ENCODE peak calls at places on chromosomes 5 and 9, in six cellular contexts. One of them, this sample, is unnamed. For H3K4me1, the result is how much of the 10 kb centered on the place peaks cover.

GRCh38 chr5:140806834-140807775 is at the start of gene PCDHA4:
- DNase-seq in psoas muscle: peak
- DNase-seq in A549: peak
- DNase-seq in mucosa of descending colon: peak
- DNase-seq in heart left ventricle: no peak
- DNase-seq in astrocyte: no peak
- DNase-seq in this sample: peak

GRCh38 chr5:72883850-72884249 is 67.4 kb downstream of the TNPO1 start:
- DNase-seq in heart left ventricle: no peak
- DNase-seq in astrocyte: peak
- DNase-seq in mucosa of descending colon: no peak
- DNase-seq in psoas muscle: no peak
- DNase-seq in A549: no peak
- DNase-seq in this sample: peak

GRCh38 chr5:144187699-144188294 is 17.1 kb downstream of the KCTD16 start:
- DNase-seq in psoas muscle: peak
- DNase-seq in mucosa of descending colon: peak
- DNase-seq in A549: peak
- DNase-seq in astrocyte: peak
- DNase-seq in heart left ventricle: peak
- DNase-seq in this sample: no peak

GRCh38 chr5:112390327-112390726 is 28.8 kb downstream of the EPB41L4A start:
- DNase-seq in mucosa of descending colon: peak
- DNase-seq in astrocyte: no peak
- DNase-seq in psoas muscle: no peak
- DNase-seq in A549: no peak
- DNase-seq in heart left ventricle: no peak
- DNase-seq in this sample: no peak

GRCh38 chr5:54738118-54738972 is 220.8 kb downstream of the SNX18 start:
- DNase-seq in A549: no peak
- DNase-seq in psoas muscle: peak
- DNase-seq in astrocyte: peak
- DNase-seq in mucosa of descending colon: peak
- DNase-seq in heart left ventricle: peak
- DNase-seq in this sample: no peak

GRCh38 chr5:122605236-122605635 is 169.6 kb upstream of the SNX2 start:
- DNase-seq in astrocyte: no peak
- DNase-seq in mucosa of descending colon: no peak
- DNase-seq in psoas muscle: no peak
- DNase-seq in A549: no peak
- DNase-seq in heart left ventricle: no peak
- DNase-seq in this sample: no peak

GRCh38 chr5:172870261-172870806 is 36.3 kb downstream of the ERGIC1 start:
- DNase-seq in astrocyte: peak
- DNase-seq in mucosa of descending colon: no peak
- DNase-seq in A549: peak
- DNase-seq in heart left ventricle: peak
- DNase-seq in psoas muscle: peak
- DNase-seq in this sample: no peak

GRCh38 chr9:35618325-35618727 is at the start of gene CD72:
- DNase-seq in psoas muscle: peak
- DNase-seq in heart left ventricle: no peak
- DNase-seq in mucosa of descending colon: no peak
- DNase-seq in astrocyte: no peak
- DNase-seq in A549: no peak
- DNase-seq in this sample: no peak

GRCh38 chr5:172599204-172599567 is 41.9 kb upstream of the NEURL1B start:
- DNase-seq in astrocyte: no peak
- DNase-seq in heart left ventricle: no peak
- DNase-seq in mucosa of descending colon: no peak
- DNase-seq in A549: no peak
- DNase-seq in psoas muscle: no peak
- DNase-seq in this sample: no peak

GRCh38 chr5:154676508-154676907 is 78.7 kb upstream of the LARP1 start:
- DNase-seq in psoas muscle: no peak
- DNase-seq in heart left ventricle: no peak
- DNase-seq in mucosa of descending colon: no peak
- DNase-seq in A549: no peak
- DNase-seq in astrocyte: no peak
- DNase-seq in this sample: no peak

GRCh38 chr9:108443741-108444140 is 412.0 kb downstream of the ACTL7B start:
- DNase-seq in mucosa of descending colon: no peak
- DNase-seq in heart left ventricle: no peak
- DNase-seq in A549: no peak
- DNase-seq in psoas muscle: no peak
- DNase-seq in astrocyte: peak
- DNase-seq in this sample: no peak

GRCh38 chr5:138651767-138652117 is 76.5 kb upstream of the HSPA9 start:
- DNase-seq in mucosa of descending colon: no peak
- DNase-seq in astrocyte: no peak
- DNase-seq in heart left ventricle: no peak
- DNase-seq in A549: no peak
- DNase-seq in psoas muscle: no peak
- DNase-seq in this sample: peak
- H3K4me1 ChIP-seq in mucosa of descending colon: under half
- H3K4me1 ChIP-seq in astrocyte: under half
- H3K4me1 ChIP-seq in heart left ventricle: under half
- H3K4me1 ChIP-seq in A549: under half
- H3K4me1 ChIP-seq in psoas muscle: under half
- H3K4me1 ChIP-seq in this sample: under half

GRCh38 chr9:38278457-38278856 is 114.0 kb upstream of the ALDH1B1 start:
- DNase-seq in heart left ventricle: no peak
- DNase-seq in A549: no peak
- DNase-seq in astrocyte: no peak
- DNase-seq in mucosa of descending colon: peak
- DNase-seq in psoas muscle: no peak
- DNase-seq in this sample: no peak
- H3K4me1 ChIP-seq in heart left ventricle: under half
- H3K4me1 ChIP-seq in A549: under half
- H3K4me1 ChIP-seq in astrocyte: under half
- H3K4me1 ChIP-seq in mucosa of descending colon: under half
- H3K4me1 ChIP-seq in psoas muscle: under half
- H3K4me1 ChIP-seq in this sample: under half

GRCh38 chr5:142825378-142826089 is 55.4 kb downstream of the ARHGAP26 start:
- DNase-seq in heart left ventricle: peak
- DNase-seq in psoas muscle: peak
- DNase-seq in mucosa of descending colon: peak
- DNase-seq in A549: peak
- DNase-seq in astrocyte: no peak
- DNase-seq in this sample: no peak
- H3K4me1 ChIP-seq in heart left ventricle: half or more
- H3K4me1 ChIP-seq in psoas muscle: under half
- H3K4me1 ChIP-seq in mucosa of descending colon: under half
- H3K4me1 ChIP-seq in A549: half or more
- H3K4me1 ChIP-seq in astrocyte: half or more
- H3K4me1 ChIP-seq in this sample: under half

GRCh38 chr5:1317921-1318565 is 23.2 kb upstream of the TERT start:
- DNase-seq in psoas muscle: no peak
- DNase-seq in A549: no peak
- DNase-seq in mucosa of descending colon: no peak
- DNase-seq in heart left ventricle: no peak
- DNase-seq in astrocyte: no peak
- DNase-seq in this sample: no peak

GRCh38 chr5:1315709-1316587 is 21.1 kb upstream of the TERT start:
- DNase-seq in psoas muscle: peak
- DNase-seq in mucosa of descending colon: peak
- DNase-seq in astrocyte: no peak
- DNase-seq in A549: no peak
- DNase-seq in heart left ventricle: no peak
- DNase-seq in this sample: peak

GRCh38 chr5:1315018-1315708 is 20.3 kb upstream of the TERT start:
- DNase-seq in psoas muscle: peak
- DNase-seq in astrocyte: no peak
- DNase-seq in mucosa of descending colon: no peak
- DNase-seq in A549: no peak
- DNase-seq in heart left ventricle: no peak
- DNase-seq in this sample: no peak

GRCh38 chr5:1316941-1317340 is 22.1 kb upstream of the TERT start:
- DNase-seq in astrocyte: no peak
- DNase-seq in A549: no peak
- DNase-seq in psoas muscle: no peak
- DNase-seq in heart left ventricle: no peak
- DNase-seq in mucosa of descending colon: no peak
- DNase-seq in this sample: no peak

GRCh38 chr5:1316588-1316902 is 21.7 kb upstream of the TERT start:
- DNase-seq in mucosa of descending colon: no peak
- DNase-seq in heart left ventricle: no peak
- DNase-seq in astrocyte: no peak
- DNase-seq in A549: no peak
- DNase-seq in psoas muscle: no peak
- DNase-seq in this sample: no peak
- H3K4me1 ChIP-seq in mucosa of descending colon: under half
- H3K4me1 ChIP-seq in heart left ventricle: under half
- H3K4me1 ChIP-seq in astrocyte: under half
- H3K4me1 ChIP-seq in A549: under half
- H3K4me1 ChIP-seq in psoas muscle: under half
- H3K4me1 ChIP-seq in this sample: under half

GRCh38 chr9:127863179-127863578 is 8.7 kb upstream of the ENG start:
- DNase-seq in heart left ventricle: no peak
- DNase-seq in A549: no peak
- DNase-seq in mucosa of descending colon: no peak
- DNase-seq in psoas muscle: no peak
- DNase-seq in astrocyte: no peak
- DNase-seq in this sample: no peak
- H3K4me1 ChIP-seq in heart left ventricle: half or more
- H3K4me1 ChIP-seq in A549: under half
- H3K4me1 ChIP-seq in mucosa of descending colon: under half
- H3K4me1 ChIP-seq in psoas muscle: under half
- H3K4me1 ChIP-seq in astrocyte: under half
- H3K4me1 ChIP-seq in this sample: under half

DNA sequence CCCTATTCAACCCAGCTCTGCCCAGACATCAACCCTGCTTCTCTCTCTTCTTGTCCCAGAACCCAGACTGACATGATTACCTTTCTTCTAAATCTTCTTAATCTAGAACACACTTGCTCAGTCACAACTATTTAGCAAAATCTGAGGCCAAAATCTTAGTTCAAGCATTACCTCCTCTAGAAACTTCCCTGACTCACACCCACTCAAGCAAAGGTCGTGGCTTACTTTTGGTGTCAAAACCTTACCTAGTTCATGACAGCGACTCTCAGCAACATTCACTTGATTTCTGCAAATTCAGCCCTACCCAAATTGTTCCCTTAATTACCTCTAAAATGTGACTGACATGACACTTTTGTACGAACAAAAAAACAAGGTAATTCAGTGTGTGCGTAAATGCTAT is 130.2 kb downstream of the TLE1 start:
- DNase-seq in psoas muscle: no peak
- DNase-seq in astrocyte: no peak
- DNase-seq in A549: no peak
- DNase-seq in mucosa of descending colon: no peak
- DNase-seq in heart left ventricle: no peak
- DNase-seq in this sample: no peak
- H3K4me1 ChIP-seq in psoas muscle: under half
- H3K4me1 ChIP-seq in astrocyte: under half
- H3K4me1 ChIP-seq in A549: half or more
- H3K4me1 ChIP-seq in mucosa of descending colon: under half
- H3K4me1 ChIP-seq in heart left ventricle: under half
- H3K4me1 ChIP-seq in this sample: under half

GRCh38 chr5:68995847-68996204 is 98.0 kb upstream of the SLC30A5 start:
- DNase-seq in heart left ventricle: no peak
- DNase-seq in psoas muscle: no peak
- DNase-seq in mucosa of descending colon: no peak
- DNase-seq in astrocyte: no peak
- DNase-seq in A549: no peak
- DNase-seq in this sample: no peak
- H3K4me1 ChIP-seq in heart left ventricle: under half
- H3K4me1 ChIP-seq in psoas muscle: under half
- H3K4me1 ChIP-seq in mucosa of descending colon: under half
- H3K4me1 ChIP-seq in astrocyte: under half
- H3K4me1 ChIP-seq in A549: under half
- H3K4me1 ChIP-seq in this sample: under half

GRCh38 chr9:134336174-134336705 is 10.0 kb downstream of the RXRA start:
- DNase-seq in heart left ventricle: no peak
- DNase-seq in A549: no peak
- DNase-seq in astrocyte: no peak
- DNase-seq in mucosa of descending colon: no peak
- DNase-seq in psoas muscle: no peak
- DNase-seq in this sample: no peak

GRCh38 chr9:134335490-134336173 is 9.4 kb downstream of the RXRA start:
- DNase-seq in psoas muscle: no peak
- DNase-seq in A549: no peak
- DNase-seq in heart left ventricle: no peak
- DNase-seq in mucosa of descending colon: peak
- DNase-seq in astrocyte: no peak
- DNase-seq in this sample: no peak

GRCh38 chr9:134333234-134333873 is 7.1 kb downstream of the RXRA start:
- DNase-seq in mucosa of descending colon: peak
- DNase-seq in psoas muscle: peak
- DNase-seq in heart left ventricle: no peak
- DNase-seq in A549: no peak
- DNase-seq in astrocyte: no peak
- DNase-seq in this sample: no peak

GRCh38 chr9:134333874-134334581 is 7.8 kb downstream of the RXRA start:
- DNase-seq in psoas muscle: peak
- DNase-seq in mucosa of descending colon: peak
- DNase-seq in A549: no peak
- DNase-seq in heart left ventricle: no peak
- DNase-seq in astrocyte: no peak
- DNase-seq in this sample: no peak

DNA sequence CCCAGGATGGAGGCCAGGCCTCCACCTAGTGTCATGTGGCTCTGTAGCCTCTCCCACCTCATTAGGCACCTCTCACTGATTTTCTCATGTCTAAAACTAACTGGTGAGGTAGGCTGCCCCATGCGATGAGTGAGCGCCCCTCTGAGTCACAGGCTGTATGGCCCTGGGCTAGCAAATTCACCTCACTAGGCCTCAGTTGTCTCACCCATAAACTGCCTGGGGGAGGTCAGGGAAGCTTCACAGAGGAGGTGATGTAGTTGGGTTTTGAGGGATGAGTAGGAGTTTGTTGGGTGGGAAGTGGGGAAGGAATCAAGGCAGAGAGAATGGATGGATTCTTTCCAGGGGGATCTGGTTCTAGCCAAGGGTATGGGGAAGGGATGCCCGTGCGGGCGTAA is 8.8 kb downstream of the RXRA start:
- DNase-seq in astrocyte: no peak
- DNase-seq in mucosa of descending colon: peak
- DNase-seq in psoas muscle: peak
- DNase-seq in A549: no peak
- DNase-seq in heart left ventricle: no peak
- DNase-seq in this sample: no peak
- H3K4me1 ChIP-seq in astrocyte: under half
- H3K4me1 ChIP-seq in mucosa of descending colon: half or more
- H3K4me1 ChIP-seq in psoas muscle: half or more
- H3K4me1 ChIP-seq in A549: under half
- H3K4me1 ChIP-seq in heart left ventricle: half or more
- H3K4me1 ChIP-seq in this sample: under half

GRCh38 chr5:151138114-151138513 is 19.5 kb downstream of the ANXA6 start:
- DNase-seq in heart left ventricle: no peak
- DNase-seq in astrocyte: no peak
- DNase-seq in psoas muscle: no peak
- DNase-seq in A549: no peak
- DNase-seq in mucosa of descending colon: no peak
- DNase-seq in this sample: no peak
- H3K4me1 ChIP-seq in heart left ventricle: under half
- H3K4me1 ChIP-seq in astrocyte: under half
- H3K4me1 ChIP-seq in psoas muscle: under half
- H3K4me1 ChIP-seq in A549: under half
- H3K4me1 ChIP-seq in mucosa of descending colon: under half
- H3K4me1 ChIP-seq in this sample: under half

This sample was measured in mesendoderm.